ENCODE peak calls at places on chromosomes 11 and 22, in ten cellular contexts. H is effector memory CD4-positive, alpha-beta T cell; D is stomach; K is left ventricle myocardium inferior; L is heart left ventricle; I is HCT116; M is aorta; B is SK-N-SH; X is CD8-positive, alpha-beta memory T cell; O is BJ. N is an unnamed sample. For H3K36me3 and H3K27me3, the result is how much of the 10 kb centered on the place peaks cover.

GRCh38 chr22:19576460-19577421 is 52.5 kb upstream of the CLDN5 start:
- DNase-seq in H (no peak), D (no peak), K (peak), L (no peak), I (no peak), M (no peak), B (peak), X (no peak), O (no peak), N (peak)

GRCh38 chr22:46262449-46263207 is 515 bp downstream of the PKDREJ start:
- DNase-seq in H (no peak), D (peak), K (peak), L (peak), I (no peak), M (peak), B (no peak), X (no peak), O (no peak), N (peak)

GRCh38 chr11:95916049-95916448 is 7.9 kb downstream of the MTMR2 start:
- DNase-seq in H (no peak), D (no peak), K (no peak), L (no peak), I (no peak), M (no peak), B (no peak), X (no peak), O (no peak), N (no peak)

GRCh38 chr22:49599691-49600451 is 227.8 kb downstream of the BRD1 start:
- DNase-seq in H (no peak), D (no peak), K (no peak), L (peak), I (no peak), M (no peak), B (no peak), X (no peak), O (no peak), N (peak)

GRCh38 chr22:17121235-17122195 is at the start of gene TMEM121B:
- DNase-seq in H (no peak), D (peak), K (peak), L (peak), I (no peak), M (peak), B (peak), X (peak), O (no peak), N (peak)

GRCh38 chr22:45709004-45709739 is 37.5 kb downstream of the ATXN10 start:
- DNase-seq in H (no peak), D (no peak), K (no peak), L (no peak), I (no peak), M (peak), B (peak), X (no peak), O (peak), N (no peak)

GRCh38 chr11:61969838-61970452 is 2.5 kb upstream of the FTH1 start:
- DNase-seq in H (no peak), D (no peak), K (no peak), L (no peak), I (no peak), M (no peak), B (no peak), X (no peak), O (peak), N (no peak)

GRCh38 chr11:75577198-75577597 is 15.1 kb downstream of the SERPINH1 start:
- DNase-seq in H (no peak), D (peak), K (no peak), L (peak), I (no peak), M (peak), B (peak), X (peak), O (no peak), N (peak)

GRCh38 chr11:125091247-125091876 is 20.1 kb downstream of the TMEM218 start:
- DNase-seq in H (no peak), D (no peak), K (no peak), L (no peak), I (no peak), M (no peak), B (peak), X (no peak), O (no peak), N (peak)

GRCh38 chr11:48103621-48104561 is 112.7 kb upstream of the OR4B1 start:
- DNase-seq in H (no peak), D (no peak), K (no peak), L (no peak), I (no peak), M (no peak), B (no peak), X (no peak), O (no peak), N (no peak)

GRCh38 chr11:19713221-19714092 is 820 bp downstream of the NAV2 start:
- DNase-seq in H (no peak), D (no peak), K (no peak), L (peak), I (no peak), M (peak), B (peak), X (peak), O (no peak), N (peak)

GRCh38 chr22:46012182-46012880 is 35.4 kb upstream of the WNT7B start:
- DNase-seq in H (no peak), D (no peak), K (peak), L (peak), I (no peak), M (no peak), B (peak), X (no peak), O (no peak), N (peak)

GRCh38 chr22:50621491-50621880 is 6.5 kb downstream of the ARSA start:
- DNase-seq in H (peak), D (no peak), K (no peak), L (no peak), I (no peak), M (no peak), B (peak), X (peak), O (no peak), N (no peak)
- H3K4me3 ChIP-seq in H (peak), D (peak), K (peak), L (no peak), I (no peak), M (no peak), B (peak), X (peak), O (no peak), N (no peak)

GRCh38 chr11:12263141-12263693 is 114.2 kb upstream of the PARVA start:
- DNase-seq in H (no peak), D (no peak), K (no peak), L (no peak), I (no peak), M (peak), B (peak), X (peak), O (no peak), N (no peak)

GRCh38 chr11:12258451-12258850 is 118.9 kb upstream of the PARVA start:
- DNase-seq in H (no peak), D (no peak), K (no peak), L (no peak), I (no peak), M (peak), B (no peak), X (peak), O (no peak), N (no peak)

GRCh38 chr11:12260731-12261521 is 116.4 kb upstream of the PARVA start:
- DNase-seq in H (no peak), D (no peak), K (no peak), L (no peak), I (no peak), M (peak), B (no peak), X (peak), O (no peak), N (no peak)

GRCh38 chr11:12261551-12261950 is 115.8 kb upstream of the PARVA start:
- DNase-seq in H (no peak), D (no peak), K (no peak), L (no peak), I (no peak), M (peak), B (no peak), X (no peak), O (no peak), N (no peak)

GRCh38 chr11:12259956-12260355 is 117.4 kb upstream of the PARVA start:
- DNase-seq in H (no peak), D (no peak), K (no peak), L (no peak), I (no peak), M (peak), B (no peak), X (no peak), O (no peak), N (no peak)
- H3K36me3 ChIP-seq in H (half or more), D (half or more), K (half or more), L (half or more), I (under half), M (under half), B (half or more), X (under half), O (under half), N (under half)

GRCh38 chr11:44322243-44322642 is 12.3 kb upstream of the ALX4 start:
- DNase-seq in H (no peak), D (no peak), K (no peak), L (no peak), I (no peak), M (no peak), B (no peak), X (no peak), O (no peak), N (no peak)
- H3K27me3 ChIP-seq in H (under half), D (half or more), K (half or more), L (under half), I (under half), M (under half), B (half or more), X (under half), O (under half), N (half or more)

GRCh38 chr11:30017467-30017895 is 651 bp upstream of the KCNA4 start:
- DNase-seq in H (no peak), D (no peak), K (no peak), L (peak), I (no peak), M (no peak), B (no peak), X (no peak), O (no peak), N (peak)
- H3K4me3 ChIP-seq in H (no peak), D (peak), K (peak), L (no peak), I (no peak), M (no peak), B (no peak), X (no peak), O (no peak), N (peak)

GRCh38 chr11:67275606-67276409 is 9.5 kb downstream of the GRK2 start:
- DNase-seq in H (no peak), D (no peak), K (no peak), L (peak), I (no peak), M (peak), B (no peak), X (peak), O (no peak), N (peak)
- H3K36me3 ChIP-seq in H (under half), D (under half), K (under half), L (under half), I (under half), M (under half), B (under half), X (under half), O (under half), N (under half)